ENCODE peak calls at places on chromosomes 12 and 14, in five cellular contexts. H is MM.1S, W is WTC11, G is stomach, F is HFFc6. E is an unnamed sample.

GRCh38 chr14:101708853-101709532 is 52.5 kb upstream of the PPP2R5C start:
- DNase-seq in H (no peak), W (no peak), G (no peak), F (no peak), E (no peak)

GRCh38 chr12:68122236-68122920 is 37.2 kb downstream of the IFNG start:
- DNase-seq in H (peak), W (no peak), G (no peak), F (no peak), E (no peak)

GRCh38 chr12:110750784-110751461 is 8.2 kb upstream of the PPP1CC start:
- DNase-seq in H (no peak), W (no peak), G (no peak), F (no peak), E (peak)

GRCh38 chr14:89187501-89187900 is 229.5 kb downstream of the FOXN3 start:
- DNase-seq in H (no peak), W (no peak), G (no peak), F (no peak), E (no peak)

GRCh38 chr14:89424241-89424640 is 7.2 kb upstream of the FOXN3 start:
- DNase-seq in H (no peak), W (no peak), G (no peak), F (no peak), E (no peak)

GRCh38 chr14:94376108-94376975 is 12.1 kb downstream of the SERPINA1 start:
- DNase-seq in H (no peak), W (no peak), G (no peak), F (no peak), E (no peak)

GRCh38 chr12:128994869-128995268 is 141.6 kb downstream of the GLT1D1 start:
- DNase-seq in H (no peak), W (no peak), G (no peak), F (no peak), E (no peak)

GRCh38 chr14:45096218-45096617 is 12.3 kb downstream of the PRPF39 start:
- DNase-seq in H (no peak), W (no peak), G (no peak), F (no peak), E (no peak)

GRCh38 chr12:24780969-24781368 is 167.9 kb downstream of the BCAT1 start:
- DNase-seq in H (peak), W (no peak), G (no peak), F (peak), E (no peak)

GRCh38 chr14:37583358-37584210 is 11.5 kb downstream of the FOXA1 start:
- DNase-seq in H (no peak), W (peak), G (no peak), F (no peak), E (no peak)

GRCh38 chr12:120225852-120226640 is 25.1 kb upstream of the RPLP0 start:
- DNase-seq in H (peak), W (no peak), G (peak), F (no peak), E (peak)

GRCh38 chr12:131831635-131832041 is 3.4 kb downstream of the MMP17 start:
- DNase-seq in H (no peak), W (no peak), G (no peak), F (peak), E (peak)

GRCh38 chr12:6550294-6551062 is 5.4 kb downstream of the IFFO1 start:
- DNase-seq in H (no peak), W (no peak), G (no peak), F (no peak), E (no peak)

GRCh38 chr12:12975322-12976077 is 23.5 kb upstream of the GPRC5D start:
- DNase-seq in H (peak), W (peak), G (peak), F (peak), E (peak)

GRCh38 chr12:85866929-85867776 is 6.9 kb upstream of the NTS start:
- DNase-seq in H (peak), W (no peak), G (no peak), F (peak), E (peak)

GRCh38 chr12:50246159-50246865 is 37.0 kb downstream of the LIMA1 start:
- DNase-seq in H (no peak), W (no peak), G (no peak), F (no peak), E (no peak)

GRCh38 chr12:98424726-98425401 is 90.5 kb upstream of the TMPO start:
- DNase-seq in H (peak), W (peak), G (peak), F (peak), E (peak)

GRCh38 chr12:76627346-76628135 is 68.0 kb upstream of the OSBPL8 start:
- DNase-seq in H (no peak), W (no peak), G (no peak), F (no peak), E (no peak)

GRCh38 chr14:85233756-85234545 is 296.0 kb upstream of the FLRT2 start:
- DNase-seq in H (no peak), W (no peak), G (no peak), F (peak), E (peak)

GRCh38 chr14:22650960-22651521 is 6.9 kb upstream of the OR6J1 start:
- DNase-seq in H (peak), W (no peak), G (no peak), F (no peak), E (peak)

GRCh38 chr12:50764116-50764860 is 387 bp downstream of the ATF1 start:
- DNase-seq in H (peak), W (peak), G (peak), F (peak), E (peak)

GRCh38 chr14:85519661-85520305 is 10.2 kb upstream of the FLRT2 start:
- DNase-seq in H (no peak), W (no peak), G (no peak), F (no peak), E (no peak)

GRCh38 chr14:56224691-56225681 is 106.8 kb downstream of the PELI2 start:
- DNase-seq in H (no peak), W (no peak), G (peak), F (no peak), E (no peak)

GRCh38 chr14:32432813-32433538 is 103.9 kb downstream of the AKAP6 start:
- DNase-seq in H (peak), W (no peak), G (no peak), F (no peak), E (no peak)

GRCh38 chr12:53804429-53804828 is 52.6 kb upstream of the CISTR start:
- DNase-seq in H (no peak), W (no peak), G (no peak), F (no peak), E (no peak)

GRCh38 chr12:53803194-53803593 is 51.4 kb upstream of the CISTR start:
- DNase-seq in H (no peak), W (no peak), G (no peak), F (no peak), E (no peak)

GRCh38 chr12:53805067-53805466 is 53.3 kb upstream of the CISTR start:
- DNase-seq in H (no peak), W (no peak), G (no peak), F (no peak), E (peak)

GRCh38 chr12:53805801-53806200 is 54.0 kb upstream of the CISTR start:
- DNase-seq in H (no peak), W (no peak), G (no peak), F (no peak), E (no peak)

GRCh38 chr12:53803703-53804102 is 51.9 kb upstream of the CISTR start:
- DNase-seq in H (no peak), W (no peak), G (no peak), F (no peak), E (no peak)
- TF ChIP-seq CTCF in H (no peak), W (no peak), G (no peak), F (no peak), E (no peak)

GRCh38 chr12:5439788-5440300 is 7.9 kb downstream of the NTF3 start:
- DNase-seq in H (no peak), W (no peak), G (no peak), F (no peak), E (no peak)

GRCh38 chr12:5438671-5439200 is 6.8 kb downstream of the NTF3 start:
- DNase-seq in H (no peak), W (no peak), G (no peak), F (no peak), E (no peak)

GRCh38 chr12:5440973-5441372 is 9.1 kb downstream of the NTF3 start:
- DNase-seq in H (no peak), W (no peak), G (no peak), F (no peak), E (no peak)

GRCh38 chr12:5437657-5438056 is 5.7 kb downstream of the NTF3 start:
- DNase-seq in H (no peak), W (no peak), G (no peak), F (no peak), E (no peak)

GRCh38 chr12:5439333-5439732 is 7.4 kb downstream of the NTF3 start:
- DNase-seq in H (no peak), W (no peak), G (no peak), F (no peak), E (no peak)
- TF ChIP-seq CTCF in H (no peak), W (no peak), G (no peak), F (peak), E (no peak)

GRCh38 chr12:114666746-114667668 is 17.0 kb downstream of the TBX3 start:
- DNase-seq in H (no peak), W (no peak), G (no peak), F (peak), E (no peak)

GRCh38 chr12:114668905-114669304 is 15.1 kb downstream of the TBX3 start:
- DNase-seq in H (no peak), W (no peak), G (no peak), F (no peak), E (no peak)

GRCh38 chr12:114669501-114670256 is 14.3 kb downstream of the TBX3 start:
- DNase-seq in H (no peak), W (no peak), G (no peak), F (peak), E (no peak)

GRCh38 chr12:114667669-114668150 is 16.3 kb downstream of the TBX3 start:
- DNase-seq in H (no peak), W (no peak), G (no peak), F (no peak), E (no peak)

DNA sequence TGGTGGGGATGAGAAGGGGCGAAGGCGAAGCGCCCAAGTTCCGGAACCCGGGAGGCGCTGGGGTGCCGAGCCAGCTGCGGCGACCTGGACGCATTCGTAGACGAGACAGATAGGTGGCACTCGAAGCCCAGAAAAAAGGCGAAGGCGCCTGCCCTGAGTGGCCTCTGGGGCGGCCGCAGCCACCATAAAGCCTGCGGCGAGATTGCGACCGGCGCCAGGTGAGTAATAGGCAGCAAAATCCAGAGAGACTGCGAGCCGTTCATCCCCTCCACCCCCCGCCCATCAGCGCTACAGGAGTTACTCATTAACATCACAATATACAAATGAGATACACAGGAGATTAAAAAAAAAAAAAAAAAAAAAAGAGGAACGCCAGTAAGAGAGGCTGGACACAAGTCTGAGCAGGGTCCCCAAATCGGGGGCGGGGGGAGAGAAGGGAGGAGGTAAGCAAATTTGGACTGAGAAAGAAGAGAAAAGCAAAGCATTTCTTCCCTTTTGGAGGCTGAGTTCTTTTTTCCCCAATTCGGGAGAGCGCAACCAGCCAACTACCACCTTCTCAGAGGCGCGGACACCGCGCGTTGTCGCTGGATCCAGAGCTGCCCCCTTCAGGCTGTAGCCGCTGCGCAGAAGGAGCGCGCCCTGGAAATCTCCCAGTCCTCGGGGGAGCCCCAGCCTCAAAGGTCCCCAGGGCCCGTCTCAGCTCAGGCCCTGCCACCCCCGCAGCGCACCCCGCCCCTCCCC is 15.7 kb downstream of the TBX3 start:
- DNase-seq in H (peak), W (peak), G (peak), F (peak), E (peak)
- TF ChIP-seq CTCF in H (peak), W (no peak), G (peak), F (peak), E (peak)

DNA sequence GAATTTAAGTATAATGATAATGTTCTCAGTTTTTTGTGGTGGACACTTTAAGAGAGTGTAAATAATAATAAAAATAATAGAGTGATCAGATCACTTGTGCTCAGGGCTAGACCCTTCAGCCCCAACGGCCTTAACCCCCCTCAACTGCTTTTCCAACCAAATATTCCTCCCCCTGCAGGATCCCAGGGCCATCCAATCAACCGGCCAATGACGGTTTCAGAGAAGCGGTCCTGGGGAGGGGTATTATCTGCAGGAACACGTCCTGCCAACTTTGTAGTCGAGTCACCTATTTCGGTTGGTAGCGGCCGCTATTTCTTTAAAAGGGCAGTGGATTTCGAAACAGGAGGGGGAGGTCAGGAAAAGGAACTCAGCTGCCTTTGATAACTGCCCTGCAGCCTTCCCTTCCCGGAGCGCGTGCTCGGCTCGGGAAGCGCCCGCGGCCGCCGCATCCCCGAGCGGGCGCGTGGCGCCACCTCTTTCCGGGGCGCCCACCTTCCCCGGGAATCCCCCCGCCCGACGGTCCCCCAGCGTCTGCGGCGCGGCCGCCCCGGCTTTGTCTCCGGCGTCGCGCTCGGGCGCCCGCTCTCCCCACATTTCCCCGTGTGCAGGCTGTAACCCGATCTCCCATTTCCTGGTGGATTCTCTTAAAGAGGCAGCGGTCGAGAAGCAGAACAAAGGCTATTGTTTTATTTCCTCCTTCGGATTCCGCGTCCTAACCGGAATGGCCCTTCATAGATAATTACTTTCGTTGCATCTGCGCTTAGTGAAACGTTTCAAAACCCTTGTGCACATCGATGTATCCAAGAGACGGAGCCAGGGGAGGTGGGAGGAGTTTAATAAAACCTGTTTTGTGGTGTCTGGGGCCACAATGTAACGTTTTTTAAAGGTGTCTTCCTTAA is 711 bp upstream of the ETV6 start:
- DNase-seq in H (peak), W (peak), G (peak), F (peak), E (peak)
- TF ChIP-seq CTCF in H (no peak), W (no peak), G (no peak), F (peak), E (no peak)

GRCh38 chr12:51815571-51815970 is 32.9 kb downstream of the FIGNL2 start:
- DNase-seq in H (no peak), W (peak), G (no peak), F (no peak), E (no peak)

GRCh38 chr12:51812871-51813270 is 35.6 kb downstream of the FIGNL2 start:
- DNase-seq in H (no peak), W (no peak), G (no peak), F (no peak), E (no peak)

GRCh38 chr12:51813931-51814310 is 34.6 kb downstream of the FIGNL2 start:
- DNase-seq in H (no peak), W (no peak), G (no peak), F (no peak), E (no peak)

GRCh38 chr12:51817027-51817953 is 31.2 kb downstream of the FIGNL2 start:
- DNase-seq in H (no peak), W (no peak), G (no peak), F (no peak), E (no peak)

DNA sequence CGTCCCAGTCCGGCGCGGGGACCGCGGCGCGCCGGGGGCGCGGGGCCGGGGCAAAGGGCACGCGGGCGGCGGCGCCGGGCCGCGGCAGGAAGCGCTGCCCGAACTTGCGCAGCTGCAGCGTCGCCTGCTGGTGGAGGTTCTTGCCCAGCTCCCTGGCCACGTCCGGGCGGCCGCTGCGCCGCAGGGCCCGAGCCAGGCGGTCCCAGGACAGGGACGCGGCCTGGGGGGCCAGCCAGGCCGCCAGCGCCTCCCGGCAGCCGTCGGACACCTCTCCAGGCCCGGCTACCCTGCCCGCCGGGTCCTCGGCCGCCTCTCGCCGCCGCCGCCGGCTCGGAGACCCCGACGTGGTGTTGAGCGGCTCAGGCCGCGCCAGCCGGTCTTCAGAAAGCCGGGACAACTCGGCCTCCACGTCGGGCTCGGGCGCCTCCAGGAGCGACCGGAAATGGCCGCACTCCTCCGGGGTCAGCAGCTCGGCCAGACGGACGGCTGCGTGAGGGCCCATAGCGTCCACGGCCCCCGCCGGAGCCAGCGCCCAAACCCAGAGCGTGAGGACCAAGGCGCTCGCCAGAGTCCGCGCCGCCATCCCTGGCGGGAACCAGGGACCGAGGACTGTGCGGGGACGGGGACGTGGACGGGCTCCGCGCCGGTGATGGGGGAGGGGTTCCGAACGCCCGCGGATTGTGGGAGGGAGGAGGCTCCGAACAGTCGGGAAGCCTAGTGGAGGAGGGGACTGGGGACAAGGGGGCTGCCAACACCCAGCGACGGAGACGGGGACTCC is 34.0 kb downstream of the FIGNL2 start:
- DNase-seq in H (peak), W (peak), G (peak), F (peak), E (no peak)
- TF ChIP-seq CTCF in H (peak), W (peak), G (no peak), F (peak), E (peak)